ENCODE peak calls at places on chromosomes 5 and 9, in four cellular contexts. W is K562, B is HepG2, S is GM12878. T is an unnamed sample.

GRCh38 chr5:78958672-78959410 is 26.3 kb downstream of the ARSB start:
- DNase-seq in S (no peak), B (peak), W (no peak), T (no peak)

GRCh38 chr5:34891981-34892380 is 23.3 kb downstream of the RAD1 start:
- DNase-seq in B (no peak), S (no peak), W (no peak), T (no peak)

GRCh38 chr9:132630116-132630515 is 39.7 kb downstream of the DDX31 start:
- DNase-seq in S (no peak), W (no peak), B (no peak), T (no peak)

GRCh38 chr9:72800326-72800994 is 152.4 kb downstream of the ALDH1A1 start:
- DNase-seq in S (no peak), W (no peak), B (no peak), T (no peak)

GRCh38 chr5:23411200-23411599 is 96.2 kb upstream of the PRDM9 start:
- DNase-seq in S (no peak), B (no peak), W (no peak), T (no peak)

GRCh38 chr9:116365056-116365471 is 211.5 kb downstream of the PAPPA start:
- DNase-seq in W (no peak), B (no peak), S (no peak), T (no peak)

GRCh38 chr5:65203746-65204145 is 278.0 kb downstream of the ADAMTS6 start:
- DNase-seq in S (no peak), W (no peak), B (no peak), T (no peak)

GRCh38 chr9:118961857-118962256 is 407.4 kb downstream of the BRINP1 start:
- DNase-seq in S (no peak), W (no peak), B (no peak), T (no peak)

GRCh38 chr5:128062172-128062746 is 21.3 kb upstream of the SLC12A2 start:
- DNase-seq in B (no peak), S (no peak), W (no peak), T (no peak)

GRCh38 chr5:27414099-27414498 is 375.7 kb upstream of the CDH9 start:
- DNase-seq in W (no peak), S (no peak), B (no peak), T (no peak)
- TF ChIP-seq CTCF in W (no peak), S (no peak), B (no peak), T (no peak)

GRCh38 chr5:119878712-119879111 is 249.4 kb downstream of the FAM170A start:
- DNase-seq in W (no peak), B (no peak), S (no peak), T (no peak)
- TF ChIP-seq CREM in W (no peak), B (no peak), S (no peak), T (no peak)

GRCh38 chr5:5838493-5838892 is 416.0 kb downstream of the ICE1 start:
- DNase-seq in B (no peak), W (no peak), S (no peak), T (no peak)
- TF ChIP-seq USF2 in B (no peak), W (no peak), S (no peak), T (no peak)

GRCh38 chr9:126564128-126564527 is 49.6 kb upstream of the LMX1B start:
- DNase-seq in W (no peak), B (no peak), S (no peak), T (no peak)

GRCh38 chr9:126563556-126563955 is 50.2 kb upstream of the LMX1B start:
- DNase-seq in B (no peak), S (no peak), W (no peak), T (no peak)

GRCh38 chr9:126561582-126561981 is 52.1 kb upstream of the LMX1B start:
- DNase-seq in B (peak), W (no peak), S (no peak), T (no peak)

GRCh38 chr9:126565336-126566128 is 48.2 kb upstream of the LMX1B start:
- DNase-seq in B (no peak), W (no peak), S (no peak), T (no peak)

DNA sequence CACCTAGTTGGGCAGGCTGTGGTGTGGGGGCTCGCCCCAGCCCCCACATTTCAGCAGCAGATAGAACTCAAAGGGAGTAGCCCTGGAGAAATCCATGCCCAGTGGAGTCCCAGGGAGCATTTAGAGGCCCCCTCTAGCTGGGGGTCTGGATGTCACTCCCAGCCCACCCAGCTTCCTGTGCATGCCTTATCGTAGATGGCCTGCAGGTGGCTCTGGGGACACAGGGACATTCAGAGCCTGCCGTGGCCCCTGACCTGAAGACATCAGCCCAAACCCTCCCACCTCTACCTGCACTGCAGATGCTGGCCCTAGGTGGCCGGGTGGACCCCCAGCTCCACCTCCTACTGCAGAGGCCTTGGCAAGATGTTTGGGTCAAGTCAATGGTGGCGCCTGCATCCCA is 49.0 kb upstream of the LMX1B start:
- DNase-seq in W (no peak), S (no peak), B (no peak), T (peak)
- TF ChIP-seq CTCF in W (peak), S (no peak), B (peak), T (peak)

DNA sequence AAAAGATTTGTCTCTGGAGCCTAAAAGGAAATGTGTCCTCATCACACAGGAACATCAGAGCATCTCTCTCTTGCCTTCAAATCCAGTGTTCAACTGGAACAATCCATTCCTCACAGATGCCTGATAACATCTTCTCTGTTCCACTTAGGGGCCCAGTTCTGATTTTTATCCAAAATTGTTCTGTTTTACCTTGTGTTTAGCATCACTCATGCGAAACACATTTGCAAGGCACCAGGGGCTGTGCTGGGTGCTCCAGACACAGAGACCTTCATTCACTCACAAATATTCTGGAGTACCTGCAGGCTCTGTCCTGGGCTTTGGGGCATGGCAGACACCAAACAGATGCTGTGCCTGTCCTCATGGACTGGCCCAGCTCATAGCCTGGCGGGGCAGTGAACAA is 13.8 kb downstream of the GABBR2 start:
- DNase-seq in W (no peak), B (no peak), S (no peak), T (no peak)
- TF ChIP-seq CREM in W (no peak), B (no peak), S (no peak), T (no peak)

GRCh38 chr9:120383611-120383998 is 196.4 kb downstream of the CDK5RAP2 start:
- DNase-seq in B (no peak), W (no peak), S (no peak), T (no peak)
- TF ChIP-seq USF2 in B (no peak), W (no peak), S (no peak), T (no peak)

T was measured in WTC11.